ENCODE peak calls at places on chromosomes 5 and 9, in five cellular contexts. B is hepatocyte, H is skeletal muscle cell, Y is A549, L is HT1080. V is an unnamed sample.

GRCh38 chr5:22918511-22918910 is 65.4 kb upstream of the CDH12 start:
- DNase-seq in H (no peak), L (no peak), Y (no peak), B (no peak), V (no peak)

GRCh38 chr9:97923529-97924108 is 1.3 kb upstream of the TRMO start:
- DNase-seq in Y (peak; percentile 51), B (peak; percentile 86), L (peak; percentile 80), H (peak; percentile 40), V (no peak)

GRCh38 chr5:169942181-169942580 is 38.1 kb downstream of the INSYN2B start:
- DNase-seq in H (no peak), Y (no peak), B (no peak), L (no peak), V (no peak)

GRCh38 chr5:160800375-160800774 is 51.6 kb downstream of the ATP10B start:
- DNase-seq in H (no peak), L (no peak), Y (no peak), B (no peak), V (no peak)

GRCh38 chr5:108315829-108316228 is 66.1 kb downstream of the FBXL17 start:
- DNase-seq in H (no peak), B (no peak), L (peak; percentile 18), Y (no peak), V (no peak)

GRCh38 chr5:143033535-143034260 is 263.5 kb downstream of the ARHGAP26 start:
- DNase-seq in L (peak; percentile 96), Y (peak; percentile 21), B (no peak), H (peak; percentile 89), V (peak; percentile 20)

GRCh38 chr9:92147030-92147853 is 32.0 kb upstream of the SPTLC1 start:
- DNase-seq in H (peak; percentile 81), Y (peak; percentile 51), L (peak; percentile 94), B (peak; percentile 69), V (no peak)

GRCh38 chr5:55936100-55936693 is 58.6 kb downstream of the IL6ST start:
- DNase-seq in B (peak; percentile 89), L (peak; percentile 72), Y (peak; percentile 68), H (peak; percentile 52), V (peak; percentile 51)

GRCh38 chr9:125807065-125807464 is 59.9 kb downstream of the PBX3 start:
- DNase-seq in L (no peak), B (peak; percentile 33), H (peak; percentile 25), Y (no peak), V (no peak)

GRCh38 chr5:122454522-122454921 is 142.5 kb downstream of the SNCAIP start:
- DNase-seq in H (no peak), Y (no peak), L (no peak), B (no peak), V (no peak)

GRCh38 chr5:53965459-53965858 is 344.9 kb downstream of the ARL15 start:
- DNase-seq in B (no peak), Y (no peak), H (peak; percentile 56), L (peak; percentile 4), V (no peak)

GRCh38 chr5:16774806-16775205 is 158.0 kb upstream of the RETREG1 start:
- DNase-seq in L (no peak), B (no peak), Y (no peak), H (no peak), V (no peak)

GRCh38 chr5:90134892-90135291 is 274.7 kb downstream of the CETN3 start:
- DNase-seq in B (peak; percentile 9), L (peak; percentile 69), Y (no peak), H (no peak), V (no peak)

GRCh38 chr5:135320718-135321484 is 78.1 kb downstream of the MACROH2A1 start:
- DNase-seq in B (no peak), Y (no peak), H (no peak), L (no peak), V (no peak)

GRCh38 chr5:17186271-17186670 is 31.2 kb upstream of the BASP1 start:
- DNase-seq in H (no peak), Y (no peak), B (no peak), L (no peak), V (no peak)

GRCh38 chr9:18771018-18771417 is 262.0 kb downstream of the SAXO1 start:
- DNase-seq in Y (no peak), L (no peak), H (no peak), B (no peak), V (no peak)

GRCh38 chr9:124595743-124596142 is 88.5 kb upstream of the NR5A1 start:
- DNase-seq in H (no peak), Y (no peak), B (peak; percentile 56), L (no peak), V (no peak)

GRCh38 chr9:134846187-134846586 is 34.4 kb upstream of the FCN2 start:
- DNase-seq in Y (no peak), H (no peak), B (no peak), L (no peak), V (no peak)

GRCh38 chr9:127679506-127679905 is 27.3 kb upstream of the CFAP157 start:
- DNase-seq in H (no peak), L (no peak), B (no peak), Y (no peak), V (no peak)

GRCh38 chr5:157059093-157059539 is at the start of gene HAVCR1:
- DNase-seq in L (no peak), H (no peak), Y (peak; percentile 85), B (peak; percentile 43), V (no peak)

GRCh38 chr5:177596775-177597238 is 3.1 kb upstream of the B4GALT7 start:
- DNase-seq in H (no peak), L (no peak), Y (no peak), B (no peak), V (no peak)

GRCh38 chr9:6628714-6629113 is 16.8 kb downstream of the GLDC start:
- DNase-seq in Y (no peak), L (no peak), H (no peak), B (peak; percentile 25), V (no peak)

GRCh38 chr9:109868222-109868621 is 88.2 kb downstream of the PALM2AKAP2 start:
- DNase-seq in Y (no peak), L (no peak), B (no peak), H (no peak), V (no peak)

GRCh38 chr5:160133071-160133917 is 14.0 kb upstream of the PWWP2A start:
- DNase-seq in Y (no peak), H (peak; percentile 64), L (no peak), B (peak; percentile 51), V (no peak)

GRCh38 chr5:6829150-6829784 is 116.0 kb downstream of the TENT4A start:
- DNase-seq in H (no peak), L (no peak), B (no peak), Y (no peak), V (no peak)

GRCh38 chr9:132012704-132013345 is 66.8 kb downstream of the MED27 start:
- DNase-seq in Y (no peak), H (no peak), L (no peak), B (no peak), V (no peak)

GRCh38 chr5:5178580-5178979 is 38.5 kb downstream of the ADAMTS16 start:
- DNase-seq in H (no peak), Y (no peak), L (no peak), B (no peak), V (no peak)

GRCh38 chr5:116765441-116765840 is 190.8 kb upstream of the SEMA6A start:
- DNase-seq in Y (no peak), B (no peak), H (no peak), L (peak; percentile 26), V (no peak)

GRCh38 chr9:124001445-124001799 is 10.1 kb upstream of the LHX2 start:
- DNase-seq in H (no peak), Y (no peak), B (no peak), L (no peak), V (no peak)

GRCh38 chr9:36151306-36152210 is 15.0 kb downstream of the GLIPR2 start:
- DNase-seq in Y (no peak), L (peak; percentile 97), B (no peak), H (no peak), V (no peak)

V was measured in 8988T.